ENCODE peak calls at places on chromosomes 4 and X, in ten cellular contexts. U is CD8-positive, alpha-beta T cell; G is psoas muscle; V is A549; X is OCI-LY7; P is LNCaP clone FGC; D is stomach; T is fibroblast of mammary gland; I is mucosa of descending colon; A is HFF-Myc. F is an unnamed sample.

GRCh38 chr4:158513246-158513645 is 8.4 kb upstream of the RXFP1 start:
- DNase-seq in T (no peak), D (no peak), G (no peak), X (no peak), P (no peak), I (no peak), V (no peak), A (no peak), U (no peak), F (no peak)

GRCh38 chr4:146072381-146072780 is 103.1 kb upstream of the LSM6 start:
- DNase-seq in I (no peak), D (no peak), P (no peak), T (peak; percentile 65), V (no peak), A (no peak), G (no peak), U (no peak), X (no peak), F (peak; percentile 2)

GRCh38 chr4:13907255-13907751 is 279.8 kb upstream of the BOD1L1 start:
- DNase-seq in I (no peak), T (peak; percentile 99), U (no peak), D (no peak), V (peak; percentile 80), A (peak; percentile 94), P (no peak), X (no peak), G (no peak), F (peak; percentile 93)

GRCh38 chr4:63211377-63211776 is 1197.9 kb downstream of the TECRL start:
- DNase-seq in V (no peak), I (no peak), P (no peak), G (no peak), T (no peak), D (no peak), A (no peak), U (no peak), X (no peak), F (no peak)

GRCh38 chrX:54811301-54811885 is 3.8 kb downstream of the MAGED2 start:
- DNase-seq in P (no peak), G (no peak), D (no peak), U (no peak), T (no peak), V (no peak), I (no peak), X (no peak), A (no peak), F (no peak)

GRCh38 chrX:64205735-64206491 is 405 bp upstream of the AMER1 start:
- DNase-seq in T (peak; percentile 85), G (peak; percentile 95), D (peak; percentile 94), I (peak; percentile 94), U (peak; percentile 79), V (peak; percentile 83), X (peak; percentile 91), P (peak; percentile 84), A (peak; percentile 72), F (peak; percentile 92)

GRCh38 chrX:149877157-149877556 is 3.8 kb upstream of the MAGEA8 start:
- DNase-seq in G (no peak), I (no peak), P (no peak), U (no peak), D (no peak), T (no peak), X (no peak), A (no peak), V (no peak), F (no peak)

GRCh38 chr4:69124941-69125340 is 28.7 kb downstream of the UGT2B7 start:
- DNase-seq in T (no peak), U (no peak), A (no peak), G (no peak), X (no peak), D (no peak), V (no peak), P (no peak), I (no peak), F (no peak)

GRCh38 chr4:186500721-186501304 is 54.6 kb downstream of the MTNR1A start:
- DNase-seq in P (no peak), X (no peak), V (no peak), G (no peak), D (no peak), I (no peak), T (no peak), U (no peak), A (no peak), F (peak; percentile 37)

GRCh38 chr4:121696140-121696640 is 590 bp downstream of the ANXA5 start:
- DNase-seq in D (peak; percentile 73), P (no peak), G (peak; percentile 85), V (no peak), A (no peak), I (peak; percentile 80), U (peak; percentile 39), X (peak; percentile 39), T (peak; percentile 86), F (peak; percentile 89)

GRCh38 chrX:75229774-75230173 is 44.1 kb upstream of the UPRT start:
- DNase-seq in I (no peak), V (no peak), G (no peak), A (no peak), P (no peak), T (no peak), U (no peak), X (no peak), D (no peak), F (no peak)

GRCh38 chrX:103254171-103254824 is 657 bp downstream of the TCEAL8 start:
- DNase-seq in X (peak; percentile 73), A (peak; percentile 2), U (peak; percentile 5), P (peak; percentile 32), G (peak; percentile 55), D (peak; percentile 42), V (no peak), T (peak; percentile 33), I (peak; percentile 65), F (peak; percentile 38)

GRCh38 chr4:113908829-113909228 is 70.6 kb downstream of the ARSJ start:
- DNase-seq in X (peak; percentile 20), A (no peak), V (no peak), I (no peak), T (peak; percentile 9), U (no peak), D (no peak), P (no peak), G (no peak), F (no peak)

GRCh38 chr4:1011022-1011694 is at the start of gene FGFRL1:
- DNase-seq in X (peak; percentile 85), I (peak; percentile 96), U (peak; percentile 90), V (peak; percentile 69), D (peak; percentile 96), A (peak; percentile 36), T (peak; percentile 75), P (peak; percentile 52), G (peak; percentile 96), F (peak; percentile 88)

GRCh38 chr4:2907706-2908293 is 55.4 kb downstream of the NOP14 start:
- DNase-seq in I (no peak), V (no peak), D (peak; percentile 67), U (no peak), X (no peak), T (no peak), A (no peak), P (peak; percentile 95), G (no peak), F (no peak)

GRCh38 chrX:129956765-129957164 is 25.7 kb upstream of the BCORL1 start:
- DNase-seq in T (no peak), D (no peak), I (no peak), G (no peak), U (no peak), P (no peak), V (no peak), X (no peak), A (no peak), F (no peak)
- H3K4me3 ChIP-seq in T (peak overlapping the region; percentile 13), D (peak overlapping the region; percentile 42), I (no peak overlapping the region), G (peak overlapping the region; percentile 61), U (no peak overlapping the region), P (no peak overlapping the region), V (peak overlapping the region; percentile 61), X (peak overlapping the region; percentile 73), A (no peak overlapping the region), F (peak overlapping the region; percentile 30)

DNA sequence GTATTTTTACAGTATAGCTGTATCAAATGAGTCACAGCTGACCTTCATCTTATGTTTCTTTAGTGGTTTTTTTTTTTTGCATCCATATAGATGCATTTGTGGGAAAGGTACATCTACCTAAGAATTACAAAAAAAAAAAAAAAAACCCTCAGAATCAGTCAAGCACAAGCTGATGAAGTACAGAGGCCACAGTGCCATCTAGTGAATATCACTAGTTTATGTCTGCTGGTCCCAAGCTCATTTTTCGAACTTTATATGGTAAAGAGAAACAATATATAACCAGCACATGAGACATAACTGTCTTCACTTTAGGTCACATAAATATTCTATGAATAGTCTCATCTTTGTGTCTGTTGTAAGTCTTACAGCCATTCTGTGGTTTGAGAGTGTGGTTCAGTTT is 220.1 kb downstream of the DLG3 start:
- DNase-seq in P (peak; percentile 6), X (peak; percentile 11), T (peak; percentile 44), D (no peak), I (no peak), V (peak; percentile 6), G (no peak), A (no peak), U (no peak), F (peak; percentile 22)
- TF ChIP-seq CTCF in P (peak; percentile 50), X (peak; percentile 62), T (peak; percentile 40), D (no peak), I (no peak), V (peak; percentile 59), G (no peak), A (no peak), U (peak; percentile 12), F (peak; percentile 31)

DNA sequence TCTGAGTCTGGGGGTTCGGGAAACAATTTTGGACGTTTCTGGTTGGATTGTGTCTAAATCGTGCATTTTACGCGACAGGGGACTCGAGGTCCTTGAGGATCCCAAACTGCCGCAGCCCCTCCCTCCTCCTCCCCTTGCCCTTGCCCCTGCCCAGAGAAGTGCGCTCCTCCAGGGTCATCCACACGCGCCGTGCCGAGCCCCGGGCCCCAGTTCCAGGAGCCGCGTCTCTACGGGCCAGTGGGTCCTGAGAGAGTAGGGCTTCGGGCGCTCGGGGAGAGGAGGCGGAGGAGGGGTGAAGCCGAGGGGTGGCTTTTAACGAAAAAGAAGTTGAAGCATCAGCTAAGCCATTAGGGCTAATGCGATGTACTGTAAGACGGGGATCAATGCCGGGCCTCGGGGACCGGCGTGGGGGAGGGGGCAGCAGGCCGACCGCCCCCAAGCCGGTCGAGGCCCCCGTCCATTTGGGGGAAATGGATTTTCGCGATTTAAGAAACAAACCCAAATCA is 13.9 kb downstream of the HMX1 start:
- DNase-seq in X (no peak), A (no peak), T (no peak), I (no peak), D (no peak), V (no peak), P (no peak), G (no peak), U (no peak), F (no peak)
- H3K4me3 ChIP-seq in X (no peak overlapping the region), A (no peak overlapping the region), T (no peak overlapping the region), I (no peak overlapping the region), D (no peak overlapping the region), V (peak overlapping the region; percentile 10), P (no peak overlapping the region), G (no peak overlapping the region), U (no peak overlapping the region), F (no peak overlapping the region)

GRCh38 chr4:77236806-77237205 is 79.8 kb downstream of the CCNG2 start:
- DNase-seq in A (no peak), I (no peak), D (no peak), T (no peak), G (no peak), U (no peak), X (no peak), P (no peak), V (no peak), F (no peak)

GRCh38 chr4:77235289-77235854 is 78.4 kb downstream of the CCNG2 start:
- DNase-seq in T (no peak), I (no peak), A (no peak), P (no peak), V (no peak), G (no peak), D (no peak), X (peak; percentile 21), U (no peak), F (no peak)

GRCh38 chr4:77240469-77241066 is 83.6 kb downstream of the CCNG2 start:
- DNase-seq in I (peak; percentile 65), U (peak; percentile 26), A (peak; percentile 21), X (peak; percentile 72), D (peak; percentile 75), T (peak; percentile 54), G (peak; percentile 67), P (peak; percentile 18), V (peak; percentile 46), F (peak; percentile 59)
- TF ChIP-seq CTCF in I (peak; percentile 40), U (peak; percentile 21), A (peak; percentile 77), X (peak; percentile 95), D (peak; percentile 51), T (peak; percentile 80), G (peak; percentile 60), P (peak; percentile 87), V (peak; percentile 62), F (peak; percentile 79)